ENCODE peak calls at places on chromosome 19, in eight cellular contexts. One of them, this sample, is unnamed.

GRCh38 chr19:15159251-15159650 is 41.5 kb downstream of the NOTCH3 start:
- DNase-seq in H54: no peak
- DNase-seq in A549: peak; percentile 17
- DNase-seq in Daoy: no peak
- DNase-seq in dermis microvascular lymphatic vessel endothelial cell: no peak
- DNase-seq in HFFc6: no peak
- DNase-seq in iPS-NIHi11: no peak
- DNase-seq in GM13976: no peak
- DNase-seq in this sample: no peak

GRCh38 chr19:47190167-47190727 is 40.8 kb downstream of the BBC3 start:
- DNase-seq in H54: peak; percentile 37
- DNase-seq in A549: peak; percentile 92
- DNase-seq in Daoy: peak; percentile 64
- DNase-seq in dermis microvascular lymphatic vessel endothelial cell: peak; percentile 89
- DNase-seq in HFFc6: peak; percentile 71
- DNase-seq in iPS-NIHi11: no peak
- DNase-seq in GM13976: no peak
- DNase-seq in this sample: peak; percentile 76

GRCh38 chr19:10544753-10545251 is 1.1 kb downstream of the ATG4D start:
- DNase-seq in H54: no peak
- DNase-seq in A549: no peak
- DNase-seq in Daoy: no peak
- DNase-seq in dermis microvascular lymphatic vessel endothelial cell: no peak
- DNase-seq in HFFc6: no peak
- DNase-seq in iPS-NIHi11: no peak
- DNase-seq in GM13976: peak; percentile 32
- DNase-seq in this sample: no peak

GRCh38 chr19:29188704-29189375 is 24.1 kb downstream of the UQCRFS1 start:
- DNase-seq in H54: no peak
- DNase-seq in A549: no peak
- DNase-seq in Daoy: no peak
- DNase-seq in dermis microvascular lymphatic vessel endothelial cell: no peak
- DNase-seq in HFFc6: peak; percentile 12
- DNase-seq in iPS-NIHi11: no peak
- DNase-seq in GM13976: no peak
- DNase-seq in this sample: no peak

GRCh38 chr19:12867120-12868099 is 13.8 kb downstream of the DNASE2 start:
- DNase-seq in H54: peak; percentile 67
- DNase-seq in A549: peak; percentile 52
- DNase-seq in Daoy: peak; percentile 81
- DNase-seq in dermis microvascular lymphatic vessel endothelial cell: peak; percentile 70
- DNase-seq in HFFc6: no peak
- DNase-seq in iPS-NIHi11: peak; percentile 96
- DNase-seq in GM13976: peak; percentile 97
- DNase-seq in this sample: peak; percentile 84

GRCh38 chr19:4208385-4209094 is 20.8 kb upstream of the EBI3 start:
- DNase-seq in H54: peak; percentile 51
- DNase-seq in A549: peak; percentile 62
- DNase-seq in Daoy: peak; percentile 83
- DNase-seq in dermis microvascular lymphatic vessel endothelial cell: peak; percentile 29
- DNase-seq in HFFc6: peak; percentile 48
- DNase-seq in iPS-NIHi11: peak; percentile 57
- DNase-seq in GM13976: peak; percentile 66
- DNase-seq in this sample: no peak

GRCh38 chr19:43462887-43463380 is 2.5 kb downstream of the LYPD3 start:
- DNase-seq in H54: no peak
- DNase-seq in A549: no peak
- DNase-seq in Daoy: no peak
- DNase-seq in dermis microvascular lymphatic vessel endothelial cell: no peak
- DNase-seq in HFFc6: no peak
- DNase-seq in iPS-NIHi11: no peak
- DNase-seq in GM13976: no peak
- DNase-seq in this sample: no peak

GRCh38 chr19:2231621-2232221 is 4.4 kb downstream of the PLEKHJ1 start:
- DNase-seq in H54: no peak
- DNase-seq in A549: peak; percentile 34
- DNase-seq in Daoy: no peak
- DNase-seq in dermis microvascular lymphatic vessel endothelial cell: peak; percentile 17
- DNase-seq in HFFc6: no peak
- DNase-seq in iPS-NIHi11: no peak
- DNase-seq in GM13976: no peak
- DNase-seq in this sample: no peak

GRCh38 chr19:18657590-18658365 is 20.9 kb downstream of the KLHL26 start:
- DNase-seq in H54: peak; percentile 82
- DNase-seq in A549: peak; percentile 29
- DNase-seq in Daoy: peak; percentile 78
- DNase-seq in dermis microvascular lymphatic vessel endothelial cell: peak; percentile 35
- DNase-seq in HFFc6: no peak
- DNase-seq in iPS-NIHi11: peak; percentile 70
- DNase-seq in GM13976: peak; percentile 85
- DNase-seq in this sample: no peak